ENCODE peak calls at places on chromosomes 7 and 10, in five cellular contexts. Q is A549, Y is esophagus squamous epithelium, O is body of pancreas, R is K562. M is an unnamed sample.

GRCh38 chr10:131757285-131758058 is 143.3 kb upstream of the PPP2R2D start:
- DNase-seq in R (no peak), Q (no peak), O (no peak), Y (no peak), M (no peak)

GRCh38 chr7:113918946-113919345 is at the start of gene PPP1R3A:
- DNase-seq in O (no peak), Q (no peak), R (no peak), Y (no peak), M (no peak)

GRCh38 chr10:119270893-119271361 is 63.6 kb downstream of the GRK5 start:
- DNase-seq in Q (peak; percentile 50), Y (peak; percentile 28), R (peak; percentile 58), O (peak; percentile 61), M (no peak)

GRCh38 chr7:112204072-112204775 is 2.0 kb downstream of the DOCK4 start:
- DNase-seq in Q (peak; percentile 26), Y (no peak), R (no peak), O (no peak), M (no peak)

GRCh38 chr7:128937647-128938523 is at the start of gene IRF5:
- DNase-seq in Q (peak; percentile 37), Y (no peak), O (peak; percentile 81), R (no peak), M (no peak)

GRCh38 chr10:51117053-51117660 is 42.9 kb downstream of the PRKG1 start:
- DNase-seq in Y (no peak), O (no peak), R (no peak), Q (no peak), M (no peak)

GRCh38 chr7:116249969-116250553 is 39.7 kb downstream of the TES start:
- DNase-seq in O (no peak), Q (peak; percentile 45), Y (no peak), R (peak; percentile 25), M (no peak)

GRCh38 chr10:68559872-68560200 is 301 bp upstream of the TET1 start:
- DNase-seq in O (no peak), R (no peak), Q (peak; percentile 38), Y (no peak), M (no peak)

GRCh38 chr10:72375585-72375984 is 20.9 kb upstream of the DNAJB12 start:
- DNase-seq in Q (no peak), R (peak; percentile 51), Y (no peak), O (no peak), M (no peak)

GRCh38 chr10:99393036-99393435 is 37.4 kb downstream of the GOT1 start:
- DNase-seq in O (no peak), R (no peak), Q (no peak), Y (no peak), M (no peak)

GRCh38 chr7:157576415-157576814 is 239.6 kb downstream of the DNAJB6 start:
- DNase-seq in R (no peak), Y (no peak), Q (no peak), O (no peak), M (no peak)

GRCh38 chr10:86553639-86554038 is 32.0 kb upstream of the WAPL start:
- DNase-seq in Y (no peak), R (no peak), Q (no peak), O (no peak), M (no peak)

GRCh38 chr7:38524786-38525185 is 106.4 kb downstream of the AMPH start:
- DNase-seq in Q (no peak), Y (no peak), O (no peak), R (no peak), M (no peak)

GRCh38 chr7:65441010-65441409 is 67.4 kb downstream of the ZNF92 start:
- DNase-seq in R (no peak), Q (no peak), Y (no peak), O (no peak), M (no peak)

GRCh38 chr10:134743-135600 is at the start of gene ZMYND11:
- DNase-seq in Q (no peak), Y (no peak), O (peak; percentile 71), R (peak; percentile 72), M (peak; percentile 47)

GRCh38 chr10:4079796-4080195 is 294.8 kb upstream of the KLF6 start:
- DNase-seq in R (no peak), O (no peak), Y (no peak), Q (no peak), M (no peak)

GRCh38 chr10:102399217-102400021 is 3.9 kb downstream of the NFKB2 start:
- DNase-seq in Q (peak; percentile 79), Y (peak; percentile 47), R (peak; percentile 82), O (peak; percentile 91), M (peak; percentile 90)
- TF ChIP-seq POLR2A in Q (peak; percentile 58), Y (no peak), R (no peak), O (peak; percentile 75), M (no peak)

DNA sequence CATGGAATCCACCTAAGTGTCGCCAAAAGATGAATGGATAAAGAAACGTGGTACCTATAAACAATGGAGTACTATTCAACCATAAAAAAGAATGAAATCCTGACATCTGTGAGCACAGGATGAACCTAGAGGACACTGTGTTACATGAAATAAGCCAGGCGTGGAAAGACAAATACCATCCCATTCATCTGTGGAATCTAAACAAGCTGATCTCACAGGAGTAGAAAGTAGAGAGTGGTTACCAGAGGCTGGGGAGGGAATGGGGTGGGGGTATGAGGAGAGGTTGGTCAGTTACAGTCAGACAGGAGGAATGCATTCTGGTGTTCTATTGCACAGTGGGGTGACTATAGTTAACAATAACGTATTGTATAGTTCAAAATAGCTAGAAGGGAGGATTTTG is 78.3 kb upstream of the RHEB start:
- DNase-seq in Y (no peak), O (no peak), Q (no peak), R (no peak), M (no peak)
- H3K4me1 ChIP-seq in Y (peaks cover 40% of the 10 kb centered on the region), O (peaks cover 5% of the 10 kb centered on the region), Q (peaks cover 60% of the 10 kb centered on the region), R (no peaks in the 10 kb centered on the region), M (peaks cover 3% of the 10 kb centered on the region)

GRCh38 chr10:102422586-102423129 is 2.0 kb downstream of the FBXL15 start:
- DNase-seq in R (peak; percentile 75), Q (peak; percentile 85), O (peak; percentile 88), Y (no peak), M (peak; percentile 81)
- TF ChIP-seq POLR2A in R (peak; percentile 64), Q (no peak), O (no peak), Y (no peak), M (no peak)

GRCh38 chr10:123149568-123150228 is 1.8 kb downstream of the HMX2 start:
- DNase-seq in Q (no peak), O (no peak), Y (no peak), R (no peak), M (no peak)
- H3K4me1 ChIP-seq in Q (peaks cover 4% of the 10 kb centered on the region), O (peaks cover 51% of the 10 kb centered on the region), Y (peaks cover 64% of the 10 kb centered on the region), R (peaks cover 9% of the 10 kb centered on the region), M (peaks cover 40% of the 10 kb centered on the region)

M was measured in breast epithelium.